ENCODE peak calls at places on chromosomes 6 and 20, in nine cellular contexts. A is ovary, G is heart right ventricle, I is adrenal gland, T is left ventricle myocardium inferior, H is cardiac muscle cell, O is GM12878, W is lower lobe of right lung, F is pancreas. L is an unnamed sample.

GRCh38 chr6:133241088-133241900 is at the start of gene EYA4:
- DNase-seq in T (peak; percentile 44), G (peak; percentile 50), I (no peak), H (peak; percentile 45), A (no peak), F (no peak), W (no peak), O (no peak), L (no peak)

GRCh38 chr6:43181621-43181941 is 415 bp upstream of the CUL9 start:
- DNase-seq in H (no peak), G (no peak), F (no peak), I (no peak), T (no peak), W (no peak), A (no peak), O (no peak), L (no peak)

GRCh38 chr6:32075781-32076494 is 33.2 kb downstream of the TNXB start:
- DNase-seq in H (no peak), T (no peak), O (no peak), W (no peak), I (no peak), F (no peak), G (no peak), A (no peak), L (no peak)

GRCh38 chr6:38034269-38034914 is 214.9 kb downstream of the ZFAND3 start:
- DNase-seq in O (no peak), A (no peak), I (peak; percentile 10), F (no peak), T (no peak), G (no peak), W (no peak), H (peak; percentile 73), L (no peak)

GRCh38 chr20:32455171-32455900 is 97.2 kb downstream of the ASXL1 start:
- DNase-seq in O (no peak), W (no peak), T (peak; percentile 12), F (no peak), G (no peak), H (no peak), I (no peak), A (no peak), L (no peak)

GRCh38 chr20:25725639-25726038 is 29.0 kb upstream of the ZNF337 start:
- DNase-seq in G (no peak), T (no peak), W (no peak), H (no peak), A (no peak), O (no peak), I (no peak), F (no peak), L (no peak)

GRCh38 chr6:158111987-158112386 is 56.1 kb downstream of the SERAC1 start:
- DNase-seq in A (no peak), O (no peak), W (no peak), H (no peak), T (no peak), F (no peak), I (no peak), G (no peak), L (no peak)

GRCh38 chr6:24972551-24972950 is 36.8 kb upstream of the RIPOR2 start:
- DNase-seq in W (no peak), G (no peak), O (no peak), F (no peak), T (no peak), A (no peak), I (no peak), H (no peak), L (no peak)

GRCh38 chr6:134449004-134449403 is 131.1 kb upstream of the SGK1 start:
- DNase-seq in A (no peak), O (no peak), G (no peak), W (no peak), F (no peak), H (no peak), I (no peak), T (no peak), L (no peak)

GRCh38 chr6:36082318-36082717 is 48.0 kb upstream of the MAPK13 start:
- DNase-seq in A (no peak), H (no peak), O (no peak), F (no peak), I (no peak), T (no peak), W (no peak), G (no peak), L (no peak)

GRCh38 chr20:50278377-50278683 is 87.7 kb downstream of the CEBPB start:
- DNase-seq in F (no peak), T (no peak), O (no peak), A (no peak), H (no peak), I (no peak), G (no peak), W (no peak), L (no peak)

GRCh38 chr6:130647221-130647620 is 180.0 kb upstream of the SMLR1 start:
- DNase-seq in H (peak; percentile 3), G (no peak), T (no peak), F (no peak), W (no peak), I (no peak), O (no peak), A (no peak), L (no peak)

GRCh38 chr20:25090492-25091429 is 8.8 kb upstream of the VSX1 start:
- DNase-seq in A (no peak), T (no peak), G (no peak), F (no peak), O (peak; percentile 27), H (no peak), I (no peak), W (no peak), L (no peak)

GRCh38 chr6:50353603-50354002 is 303.9 kb upstream of the DEFB112 start:
- DNase-seq in W (no peak), T (no peak), H (no peak), G (no peak), I (no peak), O (no peak), F (no peak), A (no peak), L (no peak)

GRCh38 chr6:46288863-46289262 is 118.1 kb upstream of the ENPP5 start:
- DNase-seq in F (no peak), O (no peak), H (no peak), I (no peak), W (no peak), A (no peak), T (no peak), G (no peak), L (no peak)

GRCh38 chr6:46290435-46290834 is 119.7 kb upstream of the ENPP5 start:
- DNase-seq in G (no peak), F (no peak), O (no peak), T (no peak), I (no peak), W (no peak), H (no peak), A (no peak), L (no peak)

GRCh38 chr6:46291880-46292279 is 121.1 kb upstream of the ENPP5 start:
- DNase-seq in H (no peak), G (no peak), W (no peak), I (no peak), O (no peak), F (no peak), T (no peak), A (no peak), L (no peak)

GRCh38 chr6:46289865-46290264 is 119.1 kb upstream of the ENPP5 start:
- DNase-seq in I (no peak), O (no peak), A (no peak), T (no peak), W (no peak), H (no peak), F (no peak), G (no peak), L (no peak)

DNA sequence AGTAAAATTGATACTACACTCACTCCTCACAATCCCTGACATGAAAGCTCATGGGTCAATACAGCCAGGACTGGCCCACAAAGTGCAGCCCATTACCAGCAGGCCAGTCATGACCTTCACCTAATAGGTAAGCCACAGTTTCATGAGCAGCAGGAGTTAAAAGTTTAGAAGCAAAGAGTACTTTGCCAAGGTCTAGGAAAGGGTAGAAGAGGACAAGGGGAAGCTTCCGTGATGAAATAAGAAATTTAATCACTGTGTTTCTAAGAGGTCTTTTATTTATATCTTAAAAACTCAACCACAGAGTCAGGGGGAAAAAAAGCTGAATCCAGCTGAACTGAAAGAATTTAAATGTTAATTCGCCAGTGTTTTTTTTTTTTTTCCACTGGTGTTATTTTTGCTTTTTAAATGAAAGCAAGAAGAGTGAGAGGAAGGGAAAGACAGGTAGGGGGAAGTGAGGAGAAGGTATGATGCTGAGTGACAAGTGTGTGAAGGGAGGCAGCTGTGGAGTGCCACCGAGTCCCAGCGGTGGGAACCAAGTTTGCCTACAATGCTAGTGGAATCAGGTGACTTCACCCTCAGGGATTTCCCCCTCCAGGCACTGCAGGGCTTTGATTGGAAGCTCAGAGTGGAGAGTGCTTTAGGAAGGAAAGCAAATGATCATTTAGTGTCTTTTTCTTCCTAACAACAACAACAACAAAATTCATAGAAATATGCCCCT is 120.3 kb upstream of the ENPP5 start:
- DNase-seq in I (no peak), G (no peak), W (no peak), F (peak; percentile 11), T (no peak), O (no peak), H (no peak), A (no peak), L (no peak)
- H3K4me1 ChIP-seq in I (peaks cover 17% of the 10 kb centered on the region), G (peaks cover 71% of the 10 kb centered on the region), W (no peaks in the 10 kb centered on the region), F (no peaks in the 10 kb centered on the region), T (peaks cover 81% of the 10 kb centered on the region), O (peaks cover 20% of the 10 kb centered on the region), H (peaks cover 33% of the 10 kb centered on the region), A (peaks cover 1% of the 10 kb centered on the region), L (no peaks in the 10 kb centered on the region)

DNA sequence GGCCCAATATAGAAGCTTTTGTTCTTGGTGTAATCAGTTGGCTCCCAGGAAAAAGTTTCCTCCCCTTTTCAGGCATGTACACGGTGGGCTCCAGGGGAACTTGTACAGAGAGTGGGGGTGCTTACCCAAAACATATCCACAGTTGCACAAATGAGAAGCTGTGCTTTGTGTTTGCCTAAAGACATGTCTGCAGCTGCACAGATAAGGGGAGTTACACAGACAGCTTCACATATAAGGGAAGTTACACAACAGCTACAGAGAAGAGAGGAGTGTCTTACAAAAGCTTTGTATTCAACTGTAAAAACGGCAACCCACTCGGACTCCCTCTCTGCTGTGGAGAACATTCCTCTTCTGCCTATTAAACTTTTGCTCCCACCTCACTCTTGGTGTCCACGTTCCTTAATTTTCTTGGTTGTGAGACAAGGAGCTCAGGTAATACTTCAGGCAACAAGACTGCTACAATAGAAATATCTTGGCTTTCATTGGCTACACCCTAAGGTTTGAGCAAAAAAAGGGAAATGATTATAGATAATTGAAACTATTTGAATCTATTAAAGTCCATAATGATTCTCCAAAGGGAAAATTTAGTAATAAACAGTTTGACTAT is 7.4 kb upstream of the PNRC1 start:
- DNase-seq in O (no peak), I (no peak), F (no peak), T (no peak), A (no peak), G (no peak), H (peak; percentile 93), W (no peak), L (no peak)
- H3K4me3 ChIP-seq in O (no peak overlapping the region), I (no peak overlapping the region), F (no peak overlapping the region), T (no peak overlapping the region), A (no peak overlapping the region), G (peak overlapping the region; percentile 10), H (no peak overlapping the region), W (no peak overlapping the region), L (no peak overlapping the region)

GRCh38 chr6:70843328-70843918 is 113.4 kb downstream of the B3GAT2 start:
- DNase-seq in G (no peak), H (no peak), F (no peak), O (no peak), I (no peak), A (no peak), T (no peak), W (no peak), L (peak; percentile 13)
- TF ChIP-seq CTCF in G (no peak), H (no peak), F (no peak), O (peak; percentile 3), I (no peak), A (no peak), T (no peak), W (no peak), L (no peak)

GRCh38 chr20:23634044-23634801 is 3.5 kb downstream of the CST3 start:
- DNase-seq in H (no peak), A (no peak), I (no peak), G (no peak), O (no peak), F (no peak), W (no peak), T (no peak), L (no peak)
- H3K4me1 ChIP-seq in H (no peaks in the 10 kb centered on the region), A (peaks cover 20% of the 10 kb centered on the region), I (peaks cover 24% of the 10 kb centered on the region), G (peaks cover 49% of the 10 kb centered on the region), O (peaks cover 6% of the 10 kb centered on the region), F (no peaks in the 10 kb centered on the region), W (peaks cover 22% of the 10 kb centered on the region), T (peaks cover 61% of the 10 kb centered on the region), L (peaks cover 37% of the 10 kb centered on the region)